ENCODE peak calls at places on chromosome 15, in six cellular contexts. C is astrocyte of the spinal cord; U is ELR; H is uterus; M is activated naive CD4-positive, alpha-beta T cell; W is NCI-H1092 treated with DMSO at 0.1 percent for 48 hours. X is an unnamed sample.

GRCh38 chr15:88440021-88440420 is 27.2 kb downstream of the MRPL46 start:
- DNase-seq in C (peak), U (peak), H (no peak), M (no peak), W (no peak), X (no peak)

GRCh38 chr15:64334530-64334929 is 21.4 kb downstream of the CSNK1G1 start:
- DNase-seq in C (no peak), U (no peak), H (no peak), M (no peak), W (no peak), X (no peak)

GRCh38 chr15:24823473-24823872 is 131.3 kb upstream of the SNRPN start:
- DNase-seq in C (no peak), U (no peak), H (no peak), M (no peak), W (no peak), X (peak)

GRCh38 chr15:29669823-29670222 is 152.4 kb downstream of the TJP1 start:
- DNase-seq in C (no peak), U (peak), H (no peak), M (no peak), W (no peak), X (no peak)

GRCh38 chr15:52082197-52083036 is 30.2 kb downstream of the BCL2L10 start:
- DNase-seq in C (peak), U (no peak), H (no peak), M (no peak), W (no peak), X (no peak)

GRCh38 chr15:78836333-78836732 is 25.1 kb upstream of the ADAMTS7 start:
- DNase-seq in C (no peak), U (no peak), H (no peak), M (no peak), W (no peak), X (no peak)

GRCh38 chr15:37375529-37375928 is 275.2 kb upstream of the MEIS2 start:
- DNase-seq in C (no peak), U (no peak), H (no peak), M (no peak), W (no peak), X (no peak)

GRCh38 chr15:31236184-31237041 is 90.2 kb upstream of the KLF13 start:
- DNase-seq in C (peak), U (peak), H (peak), M (no peak), W (peak), X (peak)

GRCh38 chr15:62779041-62779810 is 263.3 kb upstream of the TPM1 start:
- DNase-seq in C (peak), U (peak), H (peak), M (no peak), W (no peak), X (peak)